ENCODE peak calls at places on chromosome 13, in four cellular contexts. J is fibroblast of lung, E is A673, Y is DND-41. R is an unnamed sample.

GRCh38 chr13:97359181-97360057 is 74.5 kb upstream of the RAP2A start:
- DNase-seq in J (peak; percentile 60), E (peak; percentile 83), Y (peak; percentile 64), R (peak; percentile 50)

GRCh38 chr13:104740616-104741222 is 1674.5 kb upstream of the SLC10A2 start:
- DNase-seq in J (no peak), E (no peak), Y (no peak), R (no peak)

GRCh38 chr13:94783489-94783888 is 71.1 kb upstream of the SOX21 start:
- DNase-seq in J (no peak), E (no peak), Y (no peak), R (no peak)

GRCh38 chr13:27313742-27314141 is 43.1 kb downstream of the RASL11A start:
- DNase-seq in J (no peak), E (no peak), Y (no peak), R (no peak)

GRCh38 chr13:24899601-24900000 is 135.6 kb downstream of the RNF17 start:
- DNase-seq in J (peak; percentile 45), E (no peak), Y (no peak), R (no peak)

GRCh38 chr13:72757792-72758535 is 23.7 kb downstream of the DIS3 start:
- DNase-seq in J (peak; percentile 10), E (no peak), Y (no peak), R (no peak)

GRCh38 chr13:101838305-101838835 is 385.9 kb downstream of the ITGBL1 start:
- DNase-seq in J (peak; percentile 13), E (no peak), Y (no peak), R (no peak)

GRCh38 chr13:46181799-46182490 is at the start of gene LCP1:
- DNase-seq in J (no peak), E (no peak), Y (peak; percentile 84), R (no peak)

GRCh38 chr13:82947121-82948077 is 934.9 kb downstream of the SLITRK1 start:
- DNase-seq in J (peak; percentile 13), E (no peak), Y (no peak), R (no peak)

GRCh38 chr13:27868639-27869435 is 51.0 kb upstream of the PDX1 start:
- DNase-seq in J (no peak), E (peak; percentile 15), Y (no peak), R (no peak)

GRCh38 chr13:109214393-109214792 is 572.0 kb downstream of the IRS2 start:
- DNase-seq in J (peak; percentile 15), E (no peak), Y (no peak), R (no peak)

GRCh38 chr13:72920097-72920496 is 138.2 kb downstream of the PIBF1 start:
- DNase-seq in J (peak; percentile 26), E (no peak), Y (no peak), R (no peak)

GRCh38 chr13:93248627-93249047 is 22.0 kb downstream of the GPC6 start:
- DNase-seq in J (peak; percentile 79), E (peak; percentile 92), Y (no peak), R (no peak)

GRCh38 chr13:25214371-25215252 is 42.5 kb upstream of the AMER2 start:
- DNase-seq in J (peak; percentile 41), E (peak; percentile 40), Y (no peak), R (peak; percentile 32)

GRCh38 chr13:112726018-112726767 is 36.4 kb downstream of the ATP11A start:
- DNase-seq in J (no peak), E (no peak), Y (no peak), R (no peak)

GRCh38 chr13:48411281-48412099 is 1.4 kb downstream of the LPAR6 start:
- DNase-seq in J (peak; percentile 21), E (peak; percentile 34), Y (peak; percentile 67), R (no peak)

GRCh38 chr13:48749699-48750473 is 96.2 kb downstream of the CYSLTR2 start:
- DNase-seq in J (peak; percentile 97), E (peak; percentile 76), Y (no peak), R (peak; percentile 88)

GRCh38 chr13:77013853-77014542 is 13.0 kb downstream of the FBXL3 start:
- DNase-seq in J (no peak), E (no peak), Y (no peak), R (no peak)

GRCh38 chr13:75440100-75440499 is 41.9 kb downstream of the TBC1D4 start:
- DNase-seq in J (no peak), E (no peak), Y (no peak), R (no peak)

GRCh38 chr13:109381546-109382180 is 404.7 kb downstream of the IRS2 start:
- DNase-seq in J (peak; percentile 92), E (no peak), Y (no peak), R (peak; percentile 53)

GRCh38 chr13:74464656-74465055 is 330.5 kb upstream of the KLF12 start:
- DNase-seq in J (no peak), E (peak; percentile 92), Y (no peak), R (no peak)

GRCh38 chr13:106515635-106516254 is 19.7 kb downstream of the EFNB2 start:
- DNase-seq in J (no peak), E (no peak), Y (no peak), R (no peak)

GRCh38 chr13:106513608-106514007 is 21.9 kb downstream of the EFNB2 start:
- DNase-seq in J (no peak), E (no peak), Y (no peak), R (no peak)

GRCh38 chr13:106517151-106517847 is 18.2 kb downstream of the EFNB2 start:
- DNase-seq in J (no peak), E (no peak), Y (no peak), R (no peak)

GRCh38 chr13:106514928-106515634 is 20.4 kb downstream of the EFNB2 start:
- DNase-seq in J (no peak), E (no peak), Y (no peak), R (no peak)

GRCh38 chr13:106513025-106513424 is 22.4 kb downstream of the EFNB2 start:
- DNase-seq in J (peak; percentile 81), E (no peak), Y (no peak), R (no peak)
- H3K4me3 ChIP-seq in J (no peak overlapping the region), E (no peak overlapping the region), Y (no peak overlapping the region), R (no peak overlapping the region)

DNA sequence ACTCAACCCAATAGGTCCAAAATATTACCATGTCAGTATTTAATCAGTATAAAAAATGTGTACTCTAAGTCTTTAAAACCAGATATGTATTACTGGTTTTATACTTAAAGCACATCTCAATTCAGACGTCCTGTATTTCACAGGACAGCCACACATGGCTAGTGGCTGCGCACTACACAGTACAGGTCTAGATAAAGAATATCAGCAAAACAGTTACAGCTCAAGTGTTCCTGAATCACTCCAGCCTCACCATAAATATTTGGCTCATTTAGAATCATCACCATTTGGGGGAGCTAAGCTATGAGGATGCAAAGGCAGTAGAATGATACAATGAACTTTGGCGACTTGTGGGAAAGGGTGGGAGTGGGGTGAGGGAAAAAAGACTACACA is 89.0 kb downstream of the DOCK9 start:
- DNase-seq in J (no peak), E (no peak), Y (no peak), R (no peak)
- TF ChIP-seq CTCF in J (no peak), E (no peak), Y (no peak), R (no peak)

GRCh38 chr13:31073859-31074718 is 87.6 kb downstream of the HSPH1 start:
- DNase-seq in J (peak; percentile 36), E (peak; percentile 7), Y (no peak), R (no peak)

GRCh38 chr13:31069808-31070544 is 91.7 kb downstream of the HSPH1 start:
- DNase-seq in J (no peak), E (no peak), Y (no peak), R (no peak)

GRCh38 chr13:31072041-31072440 is 89.7 kb downstream of the HSPH1 start:
- DNase-seq in J (peak; percentile 47), E (no peak), Y (no peak), R (no peak)

DNA sequence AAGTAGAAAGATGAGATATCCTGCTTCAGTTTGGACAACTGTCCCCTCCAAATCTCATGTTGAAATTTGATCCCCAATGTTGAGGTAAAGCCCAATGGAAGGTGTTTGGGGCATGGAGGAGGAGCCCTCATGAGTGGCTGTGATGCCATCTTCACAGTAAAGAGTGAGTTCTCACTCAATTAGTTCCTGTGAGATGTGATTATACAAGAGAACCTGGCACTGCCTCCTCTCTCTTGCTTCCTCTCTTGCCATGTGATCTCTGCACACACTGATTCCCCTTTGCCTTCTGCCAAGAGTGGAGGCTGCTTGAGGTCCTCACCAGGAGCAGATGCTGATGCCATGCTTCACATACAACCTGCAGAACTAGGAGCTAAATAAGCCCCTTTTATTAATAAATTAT is 87.0 kb downstream of the HSPH1 start:
- DNase-seq in J (no peak), E (no peak), Y (no peak), R (no peak)
- H3K4me3 ChIP-seq in J (no peak overlapping the region), E (no peak overlapping the region), Y (no peak overlapping the region), R (no peak overlapping the region)

GRCh38 chr13:38452656-38453055 is 103.0 kb downstream of the UFM1 start:
- DNase-seq in J (no peak), E (no peak), Y (no peak), R (no peak)
- TF ChIP-seq CTCF in J (no peak), E (no peak), Y (no peak), R (no peak)

GRCh38 chr13:99976502-99977115 is 5.0 kb upstream of the ZIC2 start:
- DNase-seq in J (no peak), E (no peak), Y (no peak), R (no peak)

GRCh38 chr13:99974296-99974938 is 2.9 kb upstream of the ZIC5 start:
- DNase-seq in J (no peak), E (no peak), Y (no peak), R (no peak)

GRCh38 chr13:99977334-99977911 is 4.2 kb upstream of the ZIC2 start:
- DNase-seq in J (no peak), E (no peak), Y (no peak), R (no peak)

GRCh38 chr13:99974939-99975561 is 3.5 kb upstream of the ZIC5 start:
- DNase-seq in J (no peak), E (no peak), Y (no peak), R (no peak)

DNA sequence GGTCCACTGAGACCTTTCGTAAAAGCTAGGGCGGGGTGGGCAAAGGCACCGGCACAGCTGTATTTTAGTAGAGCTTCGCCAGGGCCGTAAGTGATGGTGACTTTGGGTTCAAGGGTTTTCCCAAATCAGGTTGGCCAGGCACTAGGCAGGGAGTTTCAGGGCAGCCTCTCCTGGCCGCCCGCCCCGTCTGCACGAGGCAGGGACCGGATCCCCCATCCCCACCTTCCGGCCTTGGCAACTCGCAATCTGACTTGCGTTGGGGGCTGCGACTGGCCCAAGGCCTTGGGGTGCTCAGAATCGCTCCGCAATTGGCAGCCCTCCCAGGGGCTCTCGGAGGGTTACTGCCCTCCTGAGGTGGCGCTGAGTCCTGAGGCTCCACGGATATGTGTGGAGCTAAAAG is 4.1 kb upstream of the ZIC5 start:
- DNase-seq in J (no peak), E (no peak), Y (no peak), R (no peak)
- H3K4me3 ChIP-seq in J (no peak overlapping the region), E (no peak overlapping the region), Y (no peak overlapping the region), R (no peak overlapping the region)

GRCh38 chr13:61950828-61951227 is 535.2 kb upstream of the PCDH20 start:
- DNase-seq in J (no peak), E (no peak), Y (no peak), R (no peak)

GRCh38 chr13:61954092-61954491 is 538.4 kb upstream of the PCDH20 start:
- DNase-seq in J (peak; percentile 5), E (peak; percentile 67), Y (no peak), R (no peak)
- TF ChIP-seq CTCF in J (no peak), E (peak; percentile 57), Y (peak; percentile 32), R (no peak)

R was measured in HFF-Myc.